ENCODE peak calls at places on chromosomes 6 and 20, in four cellular contexts. T, L, K and Y are unnamed samples.

GRCh38 chr6:123888779-123889513 is 85.3 kb downstream of the NKAIN2 start:
- DNase-seq in L (no peak), T (no peak), K (no peak), Y (no peak)

GRCh38 chr6:133817460-133818047 is 71.4 kb upstream of the TCF21 start:
- DNase-seq in L (peak; percentile 74), K (no peak), T (no peak), Y (no peak)

GRCh38 chr6:135183532-135184440 is 2.7 kb downstream of the MYB start:
- DNase-seq in L (peak; percentile 85), K (peak; percentile 35), T (peak; percentile 40), Y (peak; percentile 9)

GRCh38 chr6:84193140-84193708 is 34.2 kb downstream of the CEP162 start:
- DNase-seq in T (peak; percentile 91), K (peak; percentile 90), L (no peak), Y (peak; percentile 90)

GRCh38 chr6:69704916-69705315 is 91.9 kb downstream of the LMBRD1 start:
- DNase-seq in T (peak; percentile 61), L (no peak), K (no peak), Y (peak; percentile 53)

GRCh38 chr6:18242062-18242851 is 22.1 kb downstream of the DEK start:
- DNase-seq in K (peak; percentile 56), T (peak; percentile 80), L (no peak), Y (peak; percentile 71)

GRCh38 chr6:107668826-107669474 is 155.2 kb downstream of the SCML4 start:
- DNase-seq in L (no peak), T (no peak), K (no peak), Y (no peak)

GRCh38 chr6:157527471-157527907 is 146.5 kb downstream of the ZDHHC14 start:
- DNase-seq in K (peak; percentile 88), T (no peak), L (no peak), Y (no peak)

GRCh38 chr6:107264357-107264831 is 149.1 kb upstream of the BEND3 start:
- DNase-seq in T (peak; percentile 78), L (no peak), K (peak; percentile 73), Y (peak; percentile 68)

GRCh38 chr6:169556758-169557505 is 144.9 kb downstream of the WDR27 start:
- DNase-seq in T (no peak), L (no peak), K (no peak), Y (no peak)

GRCh38 chr6:83092756-83093399 is 25.4 kb downstream of the DOP1A start:
- DNase-seq in T (peak; percentile 63), L (no peak), K (no peak), Y (peak; percentile 58)

GRCh38 chr6:18562726-18563125 is 175.6 kb downstream of the RNF144B start:
- DNase-seq in T (no peak), L (no peak), K (no peak), Y (no peak)

GRCh38 chr6:125904871-125905270 is 51.7 kb upstream of the HINT3 start:
- DNase-seq in T (peak; percentile 94), K (no peak), L (no peak), Y (peak; percentile 92)

GRCh38 chr20:59676126-59676876 is 72.0 kb downstream of the PHACTR3 start:
- DNase-seq in L (no peak), K (no peak), T (no peak), Y (no peak)

GRCh38 chr6:143325379-143326140 is 124.9 kb downstream of the ADAT2 start:
- DNase-seq in T (peak; percentile 74), L (no peak), K (peak; percentile 82), Y (peak; percentile 69)

GRCh38 chr6:141925001-141925400 is 207.7 kb upstream of the GJE1 start:
- DNase-seq in L (no peak), K (no peak), T (peak; percentile 25), Y (peak; percentile 25)
- H3K4me2 ChIP-seq in L (no peak overlapping the region), K (no peak overlapping the region), T (no peak overlapping the region), Y (no peak overlapping the region)

GRCh38 chr6:37456816-37457560 is 24.0 kb downstream of the CMTR1 start:
- DNase-seq in K (no peak), T (peak; percentile 93), L (no peak), Y (peak; percentile 89)

GRCh38 chr6:37451411-37452273 is 18.6 kb downstream of the CMTR1 start:
- DNase-seq in L (no peak), K (no peak), T (peak; percentile 20), Y (no peak)

GRCh38 chr6:37452522-37452921 is 19.5 kb downstream of the CMTR1 start:
- DNase-seq in K (no peak), L (no peak), T (no peak), Y (no peak)

GRCh38 chr6:37456126-37456525 is 23.1 kb downstream of the CMTR1 start:
- DNase-seq in L (no peak), K (no peak), T (peak; percentile 87), Y (peak; percentile 83)

DNA sequence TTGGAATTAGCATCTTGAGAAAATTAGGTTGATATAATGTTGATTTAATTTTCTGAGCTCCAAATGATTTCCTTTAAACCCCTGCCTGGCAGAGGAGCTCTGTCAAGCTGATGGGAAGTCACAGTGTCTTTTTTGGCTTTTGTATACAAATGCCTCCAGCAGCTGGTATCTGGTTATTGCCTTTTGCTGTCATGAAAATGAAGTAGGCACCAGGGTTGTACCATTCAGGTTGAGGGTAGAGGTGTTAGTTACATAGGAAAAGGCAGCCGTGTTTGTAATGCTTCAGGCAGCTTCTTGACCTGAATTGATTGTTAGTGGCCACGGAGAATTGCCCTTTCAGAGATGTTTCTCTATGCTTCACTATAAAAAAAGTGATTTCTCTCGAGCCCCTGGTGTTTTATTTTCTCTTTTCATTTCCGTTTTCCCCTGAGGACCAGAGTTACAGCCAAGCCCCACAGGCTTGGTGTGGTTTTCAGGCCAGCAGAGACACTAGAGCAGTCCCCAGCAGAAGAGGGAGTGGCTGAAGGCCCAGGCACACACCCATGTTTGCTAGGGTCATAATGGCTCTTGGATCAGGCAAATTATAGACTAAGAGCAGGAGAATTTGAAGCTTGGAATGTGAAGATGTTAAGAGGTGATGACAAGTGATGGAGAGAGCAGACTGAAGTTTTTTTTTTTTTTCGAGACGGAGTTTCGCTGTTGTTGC is 21.6 kb downstream of the CMTR1 start:
- DNase-seq in K (no peak), T (no peak), L (no peak), Y (no peak)
- H3K4me2 ChIP-seq in K (no peak overlapping the region), T (no peak overlapping the region), L (no peak overlapping the region), Y (no peak overlapping the region)

GRCh38 chr20:46151936-46152335 is 33.8 kb downstream of the CD40 start:
- DNase-seq in T (no peak), L (peak; percentile 65), K (no peak), Y (no peak)

GRCh38 chr20:46145646-46146045 is 27.5 kb downstream of the CD40 start:
- DNase-seq in K (no peak), L (no peak), T (no peak), Y (no peak)

GRCh38 chr20:46144626-46145025 is 26.5 kb downstream of the CD40 start:
- DNase-seq in T (no peak), L (no peak), K (no peak), Y (no peak)

GRCh38 chr20:46150982-46151381 is 32.9 kb downstream of the CD40 start:
- DNase-seq in L (no peak), K (no peak), T (no peak), Y (no peak)

DNA sequence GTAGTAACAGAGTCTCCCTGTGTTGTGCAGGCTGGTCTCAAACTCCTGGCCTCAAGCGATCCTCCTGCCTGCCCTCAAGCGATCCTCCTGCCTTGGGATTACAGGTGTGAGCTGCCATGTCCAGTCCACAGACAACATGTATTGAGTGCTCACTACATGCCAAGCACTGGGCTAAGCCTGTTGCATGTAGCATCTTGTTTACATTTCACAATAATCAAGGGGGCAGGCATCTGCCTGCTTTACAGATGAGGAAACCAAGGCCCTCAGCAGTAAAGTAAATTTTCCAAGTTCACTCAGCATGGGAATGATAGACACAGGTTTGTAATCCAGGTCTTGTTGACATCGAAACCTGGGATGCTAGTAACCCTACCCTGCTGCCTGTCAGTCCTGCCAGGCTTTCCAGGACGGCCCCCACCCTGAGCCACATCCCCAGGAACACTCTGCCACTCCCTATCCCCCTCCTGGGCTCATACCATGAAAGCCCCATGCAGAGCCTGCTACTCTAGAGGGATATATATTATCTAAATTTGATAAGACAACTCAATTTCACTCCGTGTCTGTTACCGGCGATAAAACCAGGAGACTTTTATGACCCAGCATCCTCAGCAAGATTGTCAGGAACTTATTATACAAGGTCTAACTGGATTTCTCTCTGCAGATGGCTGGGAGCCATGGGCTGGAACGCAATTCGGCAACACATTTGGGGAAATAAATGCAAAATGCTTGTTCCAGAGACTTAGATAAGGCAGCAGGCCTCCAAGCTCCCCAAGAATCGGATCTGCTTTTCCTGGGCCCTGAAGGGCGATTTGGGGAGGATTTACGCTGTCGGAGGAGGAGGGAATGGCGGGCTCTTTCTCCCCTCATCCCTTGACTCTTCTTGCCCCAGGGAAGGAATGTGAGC is 30.4 kb downstream of the CD40 start:
- DNase-seq in T (no peak), L (no peak), K (no peak), Y (no peak)
- H3K4me2 ChIP-seq in T (no peak overlapping the region), L (no peak overlapping the region), K (no peak overlapping the region), Y (no peak overlapping the region)

GRCh38 chr20:37346526-37347346 is 796 bp downstream of the SRC start:
- DNase-seq in T (no peak), K (no peak), L (peak; percentile 42), Y (no peak)
- H3K4me2 ChIP-seq in T (peak overlapping the region; percentile 87), K (peak overlapping the region; percentile 76), L (peak overlapping the region; percentile 25), Y (peak overlapping the region; percentile 86)

GRCh38 chr20:62327726-62328495 is 25.1 kb downstream of the ADRM1 start:
- DNase-seq in K (no peak), T (no peak), L (no peak), Y (no peak)
- H3K4me2 ChIP-seq in K (no peak overlapping the region), T (no peak overlapping the region), L (no peak overlapping the region), Y (no peak overlapping the region)

GRCh38 chr20:6765469-6766058 is 1.9 kb upstream of the BMP2 start:
- DNase-seq in T (peak; percentile 58), L (no peak), K (peak; percentile 81), Y (peak; percentile 31)
- H3K4me2 ChIP-seq in T (no peak overlapping the region), L (peak overlapping the region; percentile 35), K (no peak overlapping the region), Y (no peak overlapping the region)

GRCh38 chr20:50049442-50050026 is 63.4 kb downstream of the UBE2V1 start:
- DNase-seq in K (no peak), L (no peak), T (no peak), Y (no peak)
- H3K4me2 ChIP-seq in K (no peak overlapping the region), L (no peak overlapping the region), T (no peak overlapping the region), Y (no peak overlapping the region)